ENCODE peak calls at places on chromosomes 13 and 19, in five cellular contexts. U is A549; H is ELF-1; K is mucosa of gallbladder; L is activated CD4-positive, CD25-positive, alpha-beta regulatory T cell. M is an unnamed sample.

GRCh38 chr13:45925151-45925550 is 73.6 kb upstream of the SIAH3 start:
- DNase-seq in U (no peak), H (no peak), K (no peak), L (no peak), M (no peak)

GRCh38 chr13:51590966-51591627 is 6.8 kb downstream of the WDFY2 start:
- DNase-seq in U (peak; percentile 80), H (peak; percentile 10), K (no peak), L (no peak), M (peak; percentile 45)

GRCh38 chr19:3771906-3772450 is at the start of gene RAX2:
- DNase-seq in U (no peak), H (no peak), K (no peak), L (no peak), M (no peak)

GRCh38 chr19:6378036-6378435 is 2.3 kb upstream of the PSPN start:
- DNase-seq in U (no peak), H (peak; percentile 85), K (peak; percentile 23), L (no peak), M (no peak)

GRCh38 chr13:99312493-99312883 is 5.3 kb upstream of the GPR183 start:
- DNase-seq in U (no peak), H (no peak), K (peak; percentile 70), L (no peak), M (no peak)

GRCh38 chr19:29326849-29327840 is 114.2 kb upstream of the UQCRFS1 start:
- DNase-seq in U (no peak), H (peak; percentile 41), K (peak; percentile 5), L (no peak), M (no peak)

GRCh38 chr13:20526664-20527063 is 1.0 kb upstream of the CRYL1 start:
- DNase-seq in U (no peak), H (peak; percentile 18), K (no peak), L (no peak), M (no peak)

GRCh38 chr13:102236341-102236740 is 165.5 kb downstream of the FGF14 start:
- DNase-seq in U (no peak), H (no peak), K (no peak), L (no peak), M (no peak)

GRCh38 chr19:43639507-43640423 is at the start of gene CADM4:
- DNase-seq in U (no peak), H (no peak), K (no peak), L (peak; percentile 24), M (no peak)

GRCh38 chr19:29516821-29517395 is 8.9 kb upstream of the VSTM2B start:
- DNase-seq in U (no peak), H (no peak), K (no peak), L (no peak), M (no peak)

GRCh38 chr19:51146751-51147150 is 4.7 kb downstream of the SIGLEC7 start:
- DNase-seq in U (no peak), H (no peak), K (no peak), L (no peak), M (no peak)

GRCh38 chr19:33055718-33056117 is 9.0 kb downstream of the RHPN2 start:
- DNase-seq in U (no peak), H (peak; percentile 65), K (no peak), L (no peak), M (peak; percentile 85)

GRCh38 chr19:33476151-33476707 is 45.4 kb downstream of the PEPD start:
- DNase-seq in U (no peak), H (no peak), K (no peak), L (no peak), M (no peak)

GRCh38 chr13:109362606-109363005 is 423.8 kb downstream of the IRS2 start:
- DNase-seq in U (no peak), H (no peak), K (no peak), L (no peak), M (no peak)

GRCh38 chr19:45470147-45471081 is 2.6 kb downstream of the FOSB start:
- DNase-seq in U (peak; percentile 71), H (no peak), K (no peak), L (no peak), M (no peak)

GRCh38 chr13:28559636-28560259 is 64.8 kb upstream of the FLT1 start:
- DNase-seq in U (no peak), H (no peak), K (no peak), L (no peak), M (no peak)

GRCh38 chr19:15124572-15125231 is 17.5 kb downstream of the SYDE1 start:
- DNase-seq in U (no peak), H (no peak), K (peak; percentile 32), L (no peak), M (no peak)

M was measured in COLO829.